ENCODE peak calls at places on chromosome 14, in seven cellular contexts. One of them, this sample, is unnamed.

GRCh38 chr14:90699016-90699415 is 117.2 kb downstream of the TTC7B start:
- DNase-seq in SHP77 treated with DMSO at 0.1 percent for 48 hours: no peak
- DNase-seq in LHCN-M2: no peak
- DNase-seq in astrocyte of the cerebellum: no peak
- DNase-seq in HT1080: no peak
- DNase-seq in ureter: no peak
- DNase-seq in activated T-cell treated with anti-CD3 and anti-CD28 coated beads, Interleukin-2, amount 50 U/mL, for 24 hours: no peak
- DNase-seq in this sample: no peak

GRCh38 chr14:32656609-32657008 is 282.1 kb upstream of the NPAS3 start:
- DNase-seq in ureter: no peak
- DNase-seq in HT1080: no peak
- DNase-seq in activated T-cell treated with anti-CD3 and anti-CD28 coated beads, Interleukin-2, amount 50 U/mL, for 24 hours: no peak
- DNase-seq in astrocyte of the cerebellum: no peak
- DNase-seq in LHCN-M2: no peak
- DNase-seq in SHP77 treated with DMSO at 0.1 percent for 48 hours: no peak
- DNase-seq in this sample: no peak

GRCh38 chr14:34124585-34124984 is 173.7 kb upstream of the EGLN3 start:
- DNase-seq in activated T-cell treated with anti-CD3 and anti-CD28 coated beads, Interleukin-2, amount 50 U/mL, for 24 hours: no peak
- DNase-seq in astrocyte of the cerebellum: no peak
- DNase-seq in ureter: no peak
- DNase-seq in SHP77 treated with DMSO at 0.1 percent for 48 hours: no peak
- DNase-seq in LHCN-M2: no peak
- DNase-seq in HT1080: no peak
- DNase-seq in this sample: no peak

GRCh38 chr14:90409209-90409730 is 12.4 kb downstream of the CALM1 start:
- DNase-seq in HT1080: peak
- DNase-seq in activated T-cell treated with anti-CD3 and anti-CD28 coated beads, Interleukin-2, amount 50 U/mL, for 24 hours: no peak
- DNase-seq in LHCN-M2: peak
- DNase-seq in SHP77 treated with DMSO at 0.1 percent for 48 hours: no peak
- DNase-seq in ureter: peak
- DNase-seq in astrocyte of the cerebellum: peak
- DNase-seq in this sample: no peak

GRCh38 chr14:96586056-96586455 is 83.9 kb downstream of the PAPOLA start:
- DNase-seq in SHP77 treated with DMSO at 0.1 percent for 48 hours: no peak
- DNase-seq in HT1080: no peak
- DNase-seq in ureter: no peak
- DNase-seq in astrocyte of the cerebellum: no peak
- DNase-seq in activated T-cell treated with anti-CD3 and anti-CD28 coated beads, Interleukin-2, amount 50 U/mL, for 24 hours: no peak
- DNase-seq in LHCN-M2: no peak
- DNase-seq in this sample: no peak

GRCh38 chr14:91727121-91727520 is 4.8 kb downstream of the CATSPERB start:
- DNase-seq in activated T-cell treated with anti-CD3 and anti-CD28 coated beads, Interleukin-2, amount 50 U/mL, for 24 hours: no peak
- DNase-seq in SHP77 treated with DMSO at 0.1 percent for 48 hours: no peak
- DNase-seq in ureter: no peak
- DNase-seq in LHCN-M2: no peak
- DNase-seq in HT1080: no peak
- DNase-seq in astrocyte of the cerebellum: no peak
- DNase-seq in this sample: no peak

GRCh38 chr14:97848351-97848980 is 1051.3 kb downstream of the VRK1 start:
- DNase-seq in LHCN-M2: no peak
- DNase-seq in SHP77 treated with DMSO at 0.1 percent for 48 hours: no peak
- DNase-seq in astrocyte of the cerebellum: no peak
- DNase-seq in ureter: no peak
- DNase-seq in activated T-cell treated with anti-CD3 and anti-CD28 coated beads, Interleukin-2, amount 50 U/mL, for 24 hours: no peak
- DNase-seq in HT1080: no peak
- DNase-seq in this sample: no peak

GRCh38 chr14:102772781-102773570 is 4.3 kb upstream of the TRAF3 start:
- DNase-seq in activated T-cell treated with anti-CD3 and anti-CD28 coated beads, Interleukin-2, amount 50 U/mL, for 24 hours: no peak
- DNase-seq in ureter: no peak
- DNase-seq in LHCN-M2: peak
- DNase-seq in HT1080: no peak
- DNase-seq in astrocyte of the cerebellum: no peak
- DNase-seq in SHP77 treated with DMSO at 0.1 percent for 48 hours: peak
- DNase-seq in this sample: no peak

GRCh38 chr14:102320033-102320660 is 601 bp downstream of the ZNF839 start:
- DNase-seq in astrocyte of the cerebellum: no peak
- DNase-seq in HT1080: no peak
- DNase-seq in SHP77 treated with DMSO at 0.1 percent for 48 hours: no peak
- DNase-seq in ureter: no peak
- DNase-seq in LHCN-M2: peak
- DNase-seq in activated T-cell treated with anti-CD3 and anti-CD28 coated beads, Interleukin-2, amount 50 U/mL, for 24 hours: peak
- DNase-seq in this sample: no peak

GRCh38 chr14:35423621-35424020 is 19.1 kb upstream of the NFKBIA start:
- DNase-seq in LHCN-M2: no peak
- DNase-seq in HT1080: no peak
- DNase-seq in ureter: no peak
- DNase-seq in activated T-cell treated with anti-CD3 and anti-CD28 coated beads, Interleukin-2, amount 50 U/mL, for 24 hours: no peak
- DNase-seq in SHP77 treated with DMSO at 0.1 percent for 48 hours: no peak
- DNase-seq in astrocyte of the cerebellum: no peak
- DNase-seq in this sample: no peak

GRCh38 chr14:68679746-68680467 is 113.0 kb downstream of the ZFP36L1 start:
- DNase-seq in HT1080: no peak
- DNase-seq in SHP77 treated with DMSO at 0.1 percent for 48 hours: no peak
- DNase-seq in activated T-cell treated with anti-CD3 and anti-CD28 coated beads, Interleukin-2, amount 50 U/mL, for 24 hours: no peak
- DNase-seq in ureter: no peak
- DNase-seq in LHCN-M2: no peak
- DNase-seq in astrocyte of the cerebellum: no peak
- DNase-seq in this sample: no peak

GRCh38 chr14:89549381-89550102 is 132.5 kb upstream of the FOXN3 start:
- DNase-seq in astrocyte of the cerebellum: no peak
- DNase-seq in HT1080: no peak
- DNase-seq in SHP77 treated with DMSO at 0.1 percent for 48 hours: no peak
- DNase-seq in LHCN-M2: no peak
- DNase-seq in activated T-cell treated with anti-CD3 and anti-CD28 coated beads, Interleukin-2, amount 50 U/mL, for 24 hours: no peak
- DNase-seq in ureter: no peak
- DNase-seq in this sample: no peak

GRCh38 chr14:60650382-60650961 is 1.2 kb upstream of the SIX1 start:
- DNase-seq in ureter: no peak
- DNase-seq in LHCN-M2: peak
- DNase-seq in HT1080: no peak
- DNase-seq in astrocyte of the cerebellum: no peak
- DNase-seq in activated T-cell treated with anti-CD3 and anti-CD28 coated beads, Interleukin-2, amount 50 U/mL, for 24 hours: no peak
- DNase-seq in SHP77 treated with DMSO at 0.1 percent for 48 hours: no peak
- DNase-seq in this sample: no peak

GRCh38 chr14:78885884-78886283 is 715.7 kb downstream of the NRXN3 start:
- DNase-seq in HT1080: no peak
- DNase-seq in activated T-cell treated with anti-CD3 and anti-CD28 coated beads, Interleukin-2, amount 50 U/mL, for 24 hours: no peak
- DNase-seq in astrocyte of the cerebellum: no peak
- DNase-seq in SHP77 treated with DMSO at 0.1 percent for 48 hours: no peak
- DNase-seq in LHCN-M2: no peak
- DNase-seq in ureter: no peak
- DNase-seq in this sample: no peak

GRCh38 chr14:33938131-33938949 is 12.5 kb downstream of the EGLN3 start:
- DNase-seq in LHCN-M2: peak
- DNase-seq in activated T-cell treated with anti-CD3 and anti-CD28 coated beads, Interleukin-2, amount 50 U/mL, for 24 hours: no peak
- DNase-seq in astrocyte of the cerebellum: no peak
- DNase-seq in HT1080: no peak
- DNase-seq in ureter: peak
- DNase-seq in SHP77 treated with DMSO at 0.1 percent for 48 hours: peak
- DNase-seq in this sample: no peak

GRCh38 chr14:26281280-26281998 is 316.4 kb downstream of the NOVA1 start:
- DNase-seq in activated T-cell treated with anti-CD3 and anti-CD28 coated beads, Interleukin-2, amount 50 U/mL, for 24 hours: no peak
- DNase-seq in HT1080: peak
- DNase-seq in LHCN-M2: peak
- DNase-seq in SHP77 treated with DMSO at 0.1 percent for 48 hours: peak
- DNase-seq in ureter: no peak
- DNase-seq in astrocyte of the cerebellum: peak
- DNase-seq in this sample: no peak

GRCh38 chr14:75636100-75636692 is 24.5 kb downstream of the ERG28 start:
- DNase-seq in ureter: no peak
- DNase-seq in activated T-cell treated with anti-CD3 and anti-CD28 coated beads, Interleukin-2, amount 50 U/mL, for 24 hours: no peak
- DNase-seq in LHCN-M2: peak
- DNase-seq in HT1080: no peak
- DNase-seq in SHP77 treated with DMSO at 0.1 percent for 48 hours: no peak
- DNase-seq in astrocyte of the cerebellum: no peak
- DNase-seq in this sample: no peak

GRCh38 chr14:46147486-46147885 is 504.1 kb downstream of the RPL10L start:
- DNase-seq in astrocyte of the cerebellum: no peak
- DNase-seq in HT1080: no peak
- DNase-seq in LHCN-M2: no peak
- DNase-seq in activated T-cell treated with anti-CD3 and anti-CD28 coated beads, Interleukin-2, amount 50 U/mL, for 24 hours: no peak
- DNase-seq in ureter: no peak
- DNase-seq in SHP77 treated with DMSO at 0.1 percent for 48 hours: no peak
- DNase-seq in this sample: no peak

GRCh38 chr14:49920935-49921334 is 28.1 kb downstream of the ARF6 start:
- DNase-seq in astrocyte of the cerebellum: no peak
- DNase-seq in HT1080: no peak
- DNase-seq in activated T-cell treated with anti-CD3 and anti-CD28 coated beads, Interleukin-2, amount 50 U/mL, for 24 hours: no peak
- DNase-seq in ureter: no peak
- DNase-seq in LHCN-M2: no peak
- DNase-seq in SHP77 treated with DMSO at 0.1 percent for 48 hours: no peak
- DNase-seq in this sample: no peak

GRCh38 chr14:59213368-59214315 is 25.2 kb downstream of the DAAM1 start:
- DNase-seq in ureter: no peak
- DNase-seq in LHCN-M2: no peak
- DNase-seq in activated T-cell treated with anti-CD3 and anti-CD28 coated beads, Interleukin-2, amount 50 U/mL, for 24 hours: no peak
- DNase-seq in astrocyte of the cerebellum: no peak
- DNase-seq in SHP77 treated with DMSO at 0.1 percent for 48 hours: peak
- DNase-seq in HT1080: no peak
- DNase-seq in this sample: no peak

GRCh38 chr14:61150851-61151250 is 130.3 kb downstream of the TMEM30B start:
- DNase-seq in activated T-cell treated with anti-CD3 and anti-CD28 coated beads, Interleukin-2, amount 50 U/mL, for 24 hours: no peak
- DNase-seq in astrocyte of the cerebellum: no peak
- DNase-seq in HT1080: no peak
- DNase-seq in ureter: no peak
- DNase-seq in SHP77 treated with DMSO at 0.1 percent for 48 hours: no peak
- DNase-seq in LHCN-M2: peak
- DNase-seq in this sample: no peak

GRCh38 chr14:69008411-69008810 is 29.3 kb upstream of the ACTN1 start:
- DNase-seq in astrocyte of the cerebellum: peak
- DNase-seq in LHCN-M2: no peak
- DNase-seq in activated T-cell treated with anti-CD3 and anti-CD28 coated beads, Interleukin-2, amount 50 U/mL, for 24 hours: no peak
- DNase-seq in HT1080: no peak
- DNase-seq in ureter: no peak
- DNase-seq in SHP77 treated with DMSO at 0.1 percent for 48 hours: no peak
- DNase-seq in this sample: no peak

GRCh38 chr14:59116984-59117415 is 71.5 kb upstream of the DAAM1 start:
- DNase-seq in astrocyte of the cerebellum: no peak
- DNase-seq in activated T-cell treated with anti-CD3 and anti-CD28 coated beads, Interleukin-2, amount 50 U/mL, for 24 hours: no peak
- DNase-seq in HT1080: peak
- DNase-seq in ureter: no peak
- DNase-seq in SHP77 treated with DMSO at 0.1 percent for 48 hours: no peak
- DNase-seq in LHCN-M2: peak
- DNase-seq in this sample: no peak

GRCh38 chr14:63840981-63841380 is 11.8 kb upstream of the SYNE2 start:
- DNase-seq in activated T-cell treated with anti-CD3 and anti-CD28 coated beads, Interleukin-2, amount 50 U/mL, for 24 hours: peak
- DNase-seq in HT1080: no peak
- DNase-seq in SHP77 treated with DMSO at 0.1 percent for 48 hours: no peak
- DNase-seq in LHCN-M2: no peak
- DNase-seq in astrocyte of the cerebellum: no peak
- DNase-seq in ureter: no peak
- DNase-seq in this sample: peak

GRCh38 chr14:59918824-59919581 is 941 bp upstream of the LRRC9 start:
- DNase-seq in LHCN-M2: peak
- DNase-seq in HT1080: no peak
- DNase-seq in SHP77 treated with DMSO at 0.1 percent for 48 hours: peak
- DNase-seq in ureter: no peak
- DNase-seq in activated T-cell treated with anti-CD3 and anti-CD28 coated beads, Interleukin-2, amount 50 U/mL, for 24 hours: peak
- DNase-seq in astrocyte of the cerebellum: peak
- DNase-seq in this sample: no peak

GRCh38 chr14:96279564-96279963 is 23.6 kb downstream of the BDKRB1 start:
- DNase-seq in ureter: no peak
- DNase-seq in LHCN-M2: no peak
- DNase-seq in activated T-cell treated with anti-CD3 and anti-CD28 coated beads, Interleukin-2, amount 50 U/mL, for 24 hours: no peak
- DNase-seq in HT1080: no peak
- DNase-seq in astrocyte of the cerebellum: no peak
- DNase-seq in SHP77 treated with DMSO at 0.1 percent for 48 hours: no peak
- DNase-seq in this sample: no peak

GRCh38 chr14:100738704-100739131 is 12.0 kb downstream of the DLK1 start:
- DNase-seq in HT1080: no peak
- DNase-seq in SHP77 treated with DMSO at 0.1 percent for 48 hours: no peak
- DNase-seq in activated T-cell treated with anti-CD3 and anti-CD28 coated beads, Interleukin-2, amount 50 U/mL, for 24 hours: no peak
- DNase-seq in ureter: no peak
- DNase-seq in astrocyte of the cerebellum: no peak
- DNase-seq in LHCN-M2: no peak
- DNase-seq in this sample: no peak

GRCh38 chr14:26527095-26527494 is 70.7 kb downstream of the NOVA1 start:
- DNase-seq in LHCN-M2: peak
- DNase-seq in ureter: no peak
- DNase-seq in HT1080: no peak
- DNase-seq in astrocyte of the cerebellum: no peak
- DNase-seq in activated T-cell treated with anti-CD3 and anti-CD28 coated beads, Interleukin-2, amount 50 U/mL, for 24 hours: no peak
- DNase-seq in SHP77 treated with DMSO at 0.1 percent for 48 hours: no peak
- DNase-seq in this sample: no peak

GRCh38 chr14:41488401-41488800 is 118.3 kb upstream of the LRFN5 start:
- DNase-seq in activated T-cell treated with anti-CD3 and anti-CD28 coated beads, Interleukin-2, amount 50 U/mL, for 24 hours: no peak
- DNase-seq in SHP77 treated with DMSO at 0.1 percent for 48 hours: no peak
- DNase-seq in ureter: no peak
- DNase-seq in LHCN-M2: no peak
- DNase-seq in astrocyte of the cerebellum: no peak
- DNase-seq in HT1080: no peak
- DNase-seq in this sample: no peak

GRCh38 chr14:104287301-104288009 is 149.1 kb downstream of the KIF26A start:
- DNase-seq in SHP77 treated with DMSO at 0.1 percent for 48 hours: no peak
- DNase-seq in HT1080: no peak
- DNase-seq in LHCN-M2: no peak
- DNase-seq in astrocyte of the cerebellum: no peak
- DNase-seq in activated T-cell treated with anti-CD3 and anti-CD28 coated beads, Interleukin-2, amount 50 U/mL, for 24 hours: no peak
- DNase-seq in ureter: no peak
- DNase-seq in this sample: no peak

GRCh38 chr14:100402631-100403030 is 79.5 kb downstream of the SLC25A47 start:
- DNase-seq in activated T-cell treated with anti-CD3 and anti-CD28 coated beads, Interleukin-2, amount 50 U/mL, for 24 hours: no peak
- DNase-seq in HT1080: peak
- DNase-seq in astrocyte of the cerebellum: no peak
- DNase-seq in SHP77 treated with DMSO at 0.1 percent for 48 hours: no peak
- DNase-seq in ureter: no peak
- DNase-seq in LHCN-M2: no peak
- DNase-seq in this sample: no peak

GRCh38 chr14:70013269-70013873 is 134.2 kb downstream of the SMOC1 start:
- DNase-seq in HT1080: no peak
- DNase-seq in astrocyte of the cerebellum: no peak
- DNase-seq in SHP77 treated with DMSO at 0.1 percent for 48 hours: no peak
- DNase-seq in ureter: no peak
- DNase-seq in activated T-cell treated with anti-CD3 and anti-CD28 coated beads, Interleukin-2, amount 50 U/mL, for 24 hours: peak
- DNase-seq in LHCN-M2: peak
- DNase-seq in this sample: no peak

GRCh38 chr14:26694521-26694920 is 96.7 kb upstream of the NOVA1 start:
- DNase-seq in ureter: no peak
- DNase-seq in activated T-cell treated with anti-CD3 and anti-CD28 coated beads, Interleukin-2, amount 50 U/mL, for 24 hours: no peak
- DNase-seq in HT1080: no peak
- DNase-seq in SHP77 treated with DMSO at 0.1 percent for 48 hours: no peak
- DNase-seq in astrocyte of the cerebellum: no peak
- DNase-seq in LHCN-M2: no peak
- DNase-seq in this sample: no peak

This sample was measured in T follicular helper cell.